ENCODE peak calls at places on chromosomes 4 and X, in five cellular contexts. M is HCT116; D is GM23248; L is naive thymus-derived CD8-positive, alpha-beta T cell; R is KG1. Q is an unnamed sample.

GRCh38 chr4:145808021-145808650 is 128.2 kb downstream of the C4orf51 start:
- DNase-seq in R (no peak), M (peak), L (no peak), D (peak), Q (peak)

GRCh38 chrX:126799059-126799458 is 20.5 kb upstream of the PRR32 start:
- DNase-seq in D (no peak), L (no peak), R (no peak), M (no peak), Q (no peak)

GRCh38 chrX:13167444-13168207 is 123.2 kb upstream of the FAM9C start:
- DNase-seq in L (no peak), R (no peak), M (no peak), D (peak), Q (peak)

GRCh38 chr4:88533937-88534750 is 10.6 kb upstream of the PYURF start:
- DNase-seq in R (no peak), L (no peak), D (peak), M (no peak), Q (peak)

GRCh38 chr4:85784348-85784747 is 309.4 kb downstream of the ARHGAP24 start:
- DNase-seq in L (no peak), R (no peak), D (no peak), M (no peak), Q (no peak)

GRCh38 chrX:121496966-121497365 is 449.6 kb downstream of the GLUD2 start:
- DNase-seq in D (no peak), L (no peak), M (no peak), R (no peak), Q (no peak)

GRCh38 chr4:1051472-1051871 is 40.0 kb downstream of the FGFRL1 start:
- DNase-seq in R (no peak), L (no peak), D (no peak), M (no peak), Q (no peak)

GRCh38 chr4:10732235-10732975 is 47.8 kb upstream of the CLNK start:
- DNase-seq in R (no peak), L (no peak), M (no peak), D (no peak), Q (peak)

GRCh38 chr4:122163301-122163700 is 11.2 kb downstream of the BLTP1 start:
- DNase-seq in R (no peak), M (no peak), L (no peak), D (no peak), Q (no peak)

GRCh38 chr4:99832313-99832712 is 15.7 kb downstream of the DAPP1 start:
- DNase-seq in R (no peak), D (no peak), M (no peak), L (no peak), Q (peak)

GRCh38 chr4:179893967-179894590 is 2349.1 kb upstream of the TENM3 start:
- DNase-seq in L (no peak), M (no peak), R (no peak), D (no peak), Q (no peak)

GRCh38 chr4:67204441-67204840 is 340.9 kb downstream of the CENPC start:
- DNase-seq in L (no peak), R (no peak), M (no peak), D (no peak), Q (no peak)

GRCh38 chrX:110847334-110847733 is 51.7 kb upstream of the CHRDL1 start:
- DNase-seq in D (peak), R (peak), M (peak), L (peak), Q (peak)

GRCh38 chrX:137427813-137428212 is 138.1 kb upstream of the ZIC3 start:
- DNase-seq in L (no peak), D (peak), R (no peak), M (no peak), Q (no peak)

GRCh38 chr4:116688536-116688935 is 396.8 kb downstream of the TRAM1L1 start:
- DNase-seq in L (no peak), R (no peak), M (no peak), D (no peak), Q (no peak)

GRCh38 chrX:9327747-9328145 is 137.1 kb upstream of the TBL1X start:
- DNase-seq in M (no peak), R (no peak), D (peak), L (no peak), Q (peak)

GRCh38 chrX:106039920-106040319 is 1.4 kb upstream of the SERPINA7 start:
- DNase-seq in R (no peak), L (no peak), M (peak), D (no peak), Q (no peak)

GRCh38 chr4:73705721-73706120 is 34.6 kb upstream of the CXCL8 start:
- DNase-seq in M (no peak), L (no peak), D (peak), R (no peak), Q (no peak)

GRCh38 chr4:78565971-78566372 is 14.4 kb downstream of the ANXA3 start:
- DNase-seq in L (no peak), M (peak), D (peak), R (no peak), Q (peak)

GRCh38 chr4:2081540-2081939 is 22.4 kb downstream of the NAT8L start:
- DNase-seq in R (no peak), D (no peak), M (no peak), L (no peak), Q (no peak)

GRCh38 chr4:181661090-181661489 is 582.1 kb upstream of the TENM3 start:
- DNase-seq in D (peak), R (no peak), M (no peak), L (no peak), Q (peak)

GRCh38 chr4:99447079-99447478 is 11.9 kb upstream of the ADH7 start:
- DNase-seq in D (peak), R (no peak), M (peak), L (no peak), Q (peak)

GRCh38 chrX:38262715-38263620 is 42.3 kb upstream of the SRPX start:
- DNase-seq in L (no peak), R (no peak), M (no peak), D (peak), Q (peak)

GRCh38 chr4:155079866-155080265 is 128.6 kb upstream of the NPY2R start:
- DNase-seq in L (no peak), R (no peak), D (no peak), M (no peak), Q (peak)

Q was measured in fibroblast of the aortic adventitia.